ENCODE peak calls at places on chromosomes 13 and 19, in nine cellular contexts. E, S, D, V, P, T, C, X and L are unnamed samples.
A peak's percentile ranks its signal among the peaks of the same experiment; 100 is the strongest.

GRCh38 chr13:31441804-31442487 is 242.2 kb downstream of the B3GLCT start:
- DNase-seq in E (no peak), S (no peak), D (no peak), V (no peak), P (no peak), T (no peak), C (no peak), X (no peak), L (no peak)

GRCh38 chr19:18657590-18658365 is 20.9 kb downstream of the KLHL26 start:
- DNase-seq in E (no peak), S (no peak), D (peak; percentile 55), V (no peak), P (peak; percentile 84), T (no peak), C (peak; percentile 96), X (no peak), L (no peak)

GRCh38 chr19:16001481-16002312 is 52.9 kb downstream of the OR10H4 start:
- DNase-seq in E (no peak), S (no peak), D (no peak), V (peak; percentile 10), P (no peak), T (peak; percentile 55), C (peak; percentile 72), X (no peak), L (no peak)

GRCh38 chr13:113567681-113568080 is 16.9 kb upstream of the TFDP1 start:
- DNase-seq in E (no peak), S (no peak), D (peak; percentile 1), V (no peak), P (no peak), T (no peak), C (no peak), X (no peak), L (no peak)

GRCh38 chr13:98482476-98483444 is 94.1 kb downstream of the STK24 start:
- DNase-seq in E (peak; percentile 34), S (no peak), D (no peak), V (no peak), P (peak; percentile 64), T (peak; percentile 79), C (peak; percentile 81), X (no peak), L (no peak)

GRCh38 chr13:66809496-66809895 is 420.6 kb downstream of the PCDH9 start:
- DNase-seq in E (no peak), S (no peak), D (no peak), V (no peak), P (no peak), T (no peak), C (no peak), X (no peak), L (no peak)

GRCh38 chr19:41995959-41996797 is 2.1 kb upstream of the ATP1A3 start:
- DNase-seq in E (no peak), S (peak; percentile 68), D (peak; percentile 31), V (no peak), P (no peak), T (no peak), C (no peak), X (no peak), L (no peak)

GRCh38 chr13:85170372-85170771 is 628.8 kb downstream of the SLITRK6 start:
- DNase-seq in E (no peak), S (peak; percentile 82), D (no peak), V (no peak), P (no peak), T (peak; percentile 3), C (no peak), X (no peak), L (no peak)

GRCh38 chr13:78045916-78046315 is 127.3 kb upstream of the EDNRB start:
- DNase-seq in E (no peak), S (no peak), D (no peak), V (no peak), P (no peak), T (no peak), C (no peak), X (no peak), L (no peak)

GRCh38 chr19:17618281-17618903 is 62.9 kb downstream of the COLGALT1 start:
- DNase-seq in E (no peak), S (no peak), D (no peak), V (no peak), P (no peak), T (no peak), C (no peak), X (no peak), L (no peak)

GRCh38 chr13:113648218-113648615 is 9.8 kb downstream of the ATP4B start:
- DNase-seq in E (no peak), S (peak; percentile 91), D (no peak), V (no peak), P (peak; percentile 11), T (no peak), C (no peak), X (no peak), L (no peak)

GRCh38 chr13:27665333-27665732 is 43.6 kb downstream of the POLR1D start:
- DNase-seq in E (no peak), S (no peak), D (no peak), V (no peak), P (no peak), T (no peak), C (no peak), X (peak; percentile 33), L (no peak)

GRCh38 chr19:3387645-3388589 is 21.5 kb downstream of the NFIC start:
- DNase-seq in E (peak; percentile 89), S (peak; percentile 89), D (no peak), V (no peak), P (peak; percentile 85), T (peak; percentile 94), C (no peak), X (no peak), L (no peak)

GRCh38 chr19:1492474-1493006 is 1.6 kb downstream of the REEP6 start:
- DNase-seq in E (no peak), S (no peak), D (no peak), V (no peak), P (no peak), T (peak; percentile 58), C (no peak), X (peak; percentile 31), L (no peak)

GRCh38 chr13:99380921-99381645 is 73.9 kb upstream of the GPR183 start:
- DNase-seq in E (no peak), S (no peak), D (no peak), V (peak; percentile 61), P (no peak), T (no peak), C (no peak), X (no peak), L (no peak)

GRCh38 chr19:48136547-48136946 is 25.9 kb upstream of the PLA2G4C start:
- DNase-seq in E (no peak), S (no peak), D (no peak), V (no peak), P (no peak), T (no peak), C (no peak), X (no peak), L (no peak)

GRCh38 chr13:41563501-41564001 is 106.2 kb downstream of the RGCC start:
- DNase-seq in E (no peak), S (no peak), D (peak; percentile 31), V (no peak), P (no peak), T (no peak), C (peak; percentile 86), X (no peak), L (no peak)

GRCh38 chr19:29645911-29646310 is 19.4 kb upstream of the PLEKHF1 start:
- DNase-seq in E (no peak), S (no peak), D (no peak), V (no peak), P (peak; percentile 55), T (peak; percentile 89), C (peak; percentile 94), X (no peak), L (no peak)

GRCh38 chr13:110240352-110240751 is 66.6 kb downstream of the COL4A1 start:
- DNase-seq in E (no peak), S (no peak), D (no peak), V (no peak), P (no peak), T (no peak), C (no peak), X (no peak), L (no peak)

GRCh38 chr19:46133101-46133627 is 8.7 kb upstream of the IGFL3 start:
- DNase-seq in E (peak; percentile 80), S (peak; percentile 78), D (peak; percentile 55), V (no peak), P (peak; percentile 34), T (peak; percentile 95), C (peak; percentile 70), X (peak; percentile 93), L (peak; percentile 73)

GRCh38 chr19:18590273-18591272 is 2.0 kb downstream of the REX1BD start:
- DNase-seq in E (peak; percentile 55), S (peak; percentile 99), D (peak; percentile 70), V (no peak), P (peak; percentile 62), T (peak; percentile 90), C (no peak), X (no peak), L (peak; percentile 96)

GRCh38 chr13:39612023-39612637 is 9.1 kb upstream of the LHFPL6 start:
- DNase-seq in E (no peak), S (peak; percentile 54), D (peak; percentile 86), V (no peak), P (peak; percentile 85), T (peak; percentile 77), C (peak; percentile 61), X (peak; percentile 66), L (peak; percentile 46)

GRCh38 chr13:94858856-94859811 is 146.8 kb upstream of the SOX21 start:
- DNase-seq in E (peak; percentile 24), S (peak; percentile 46), D (no peak), V (no peak), P (peak; percentile 68), T (no peak), C (no peak), X (no peak), L (no peak)